ENCODE peak calls at places on chromosomes 1 and 21, in four cellular contexts. One of them, this sample, is unnamed.

GRCh38 chr1:198467907-198468306 is 72.6 kb downstream of the ATP6V1G3 start:
- DNase-seq in HEK293T: no peak
- DNase-seq in H7: no peak
- DNase-seq in mucosa of gallbladder: no peak
- DNase-seq in this sample: no peak

GRCh38 chr1:66525086-66525485 is 8.9 kb upstream of the SGIP1 start:
- DNase-seq in HEK293T: no peak
- DNase-seq in mucosa of gallbladder: no peak
- DNase-seq in H7: no peak
- DNase-seq in this sample: no peak

GRCh38 chr1:217191441-217191840 is 439.4 kb downstream of the GPATCH2 start:
- DNase-seq in mucosa of gallbladder: no peak
- DNase-seq in H7: no peak
- DNase-seq in HEK293T: no peak
- DNase-seq in this sample: no peak

GRCh38 chr1:192639607-192640368 is 3.8 kb downstream of the RGS13 start:
- DNase-seq in HEK293T: no peak
- DNase-seq in H7: no peak
- DNase-seq in mucosa of gallbladder: no peak
- DNase-seq in this sample: no peak

GRCh38 chr1:12369258-12369657 is 139.4 kb downstream of the VPS13D start:
- DNase-seq in HEK293T: no peak
- DNase-seq in mucosa of gallbladder: no peak
- DNase-seq in H7: no peak
- DNase-seq in this sample: no peak

GRCh38 chr1:20154306-20154831 is 15.2 kb downstream of the PLA2G2F start:
- DNase-seq in mucosa of gallbladder: peak; percentile 32
- DNase-seq in H7: no peak
- DNase-seq in HEK293T: no peak
- DNase-seq in this sample: no peak

GRCh38 chr1:177307771-177308170 is 137.0 kb downstream of the BRINP2 start:
- DNase-seq in HEK293T: no peak
- DNase-seq in H7: no peak
- DNase-seq in mucosa of gallbladder: no peak
- DNase-seq in this sample: no peak

GRCh38 chr1:247444571-247444970 is 13.3 kb downstream of the OR2B11 start:
- DNase-seq in HEK293T: no peak
- DNase-seq in mucosa of gallbladder: no peak
- DNase-seq in H7: no peak
- DNase-seq in this sample: no peak

GRCh38 chr1:213327318-213327667 is 276.3 kb downstream of the RPS6KC1 start:
- DNase-seq in mucosa of gallbladder: peak; percentile 39
- DNase-seq in H7: no peak
- DNase-seq in HEK293T: no peak
- DNase-seq in this sample: no peak

GRCh38 chr21:33299181-33299752 is 25.5 kb upstream of the IFNAR1 start:
- DNase-seq in mucosa of gallbladder: no peak
- DNase-seq in HEK293T: no peak
- DNase-seq in H7: no peak
- DNase-seq in this sample: no peak

GRCh38 chr1:232142403-232143314 is 487.3 kb downstream of the SIPA1L2 start:
- DNase-seq in HEK293T: no peak
- DNase-seq in H7: no peak
- DNase-seq in mucosa of gallbladder: peak; percentile 74
- DNase-seq in this sample: no peak

GRCh38 chr1:26779093-26779668 is 8.6 kb upstream of the PIGV start:
- DNase-seq in mucosa of gallbladder: no peak
- DNase-seq in H7: no peak
- DNase-seq in HEK293T: no peak
- DNase-seq in this sample: no peak

GRCh38 chr1:193457676-193458075 is 271.3 kb upstream of the B3GALT2 start:
- DNase-seq in mucosa of gallbladder: no peak
- DNase-seq in H7: no peak
- DNase-seq in HEK293T: no peak
- DNase-seq in this sample: no peak